ENCODE peak calls at places on chromosomes 13 and 19, in five cellular contexts. One of them, this sample, is unnamed.

GRCh38 chr13:45718063-45718462 is 15.9 kb downstream of the CBY2 start:
- DNase-seq in IMR-90: peak; percentile 14
- DNase-seq in esophagus squamous epithelium: no peak
- DNase-seq in upper lobe of left lung: no peak
- DNase-seq in adrenal gland: no peak
- DNase-seq in this sample: no peak

GRCh38 chr19:17909017-17909732 is 23.6 kb upstream of the CCDC124 start:
- DNase-seq in adrenal gland: no peak
- DNase-seq in IMR-90: no peak
- DNase-seq in upper lobe of left lung: no peak
- DNase-seq in esophagus squamous epithelium: no peak
- DNase-seq in this sample: no peak

GRCh38 chr19:35269425-35270117 is 809 bp downstream of the USF2 start:
- DNase-seq in esophagus squamous epithelium: no peak
- DNase-seq in upper lobe of left lung: peak; percentile 95
- DNase-seq in IMR-90: peak; percentile 75
- DNase-seq in adrenal gland: peak; percentile 89
- DNase-seq in this sample: peak; percentile 91

GRCh38 chr13:32205426-32206096 is 109.6 kb downstream of the ZAR1L start:
- DNase-seq in esophagus squamous epithelium: no peak
- DNase-seq in IMR-90: peak; percentile 46
- DNase-seq in upper lobe of left lung: no peak
- DNase-seq in adrenal gland: no peak
- DNase-seq in this sample: no peak

GRCh38 chr13:21031594-21031993 is 29.8 kb downstream of the LATS2 start:
- DNase-seq in IMR-90: no peak
- DNase-seq in upper lobe of left lung: no peak
- DNase-seq in adrenal gland: no peak
- DNase-seq in esophagus squamous epithelium: no peak
- DNase-seq in this sample: no peak

GRCh38 chr13:84574851-84575250 is 692.6 kb upstream of the SLITRK1 start:
- DNase-seq in IMR-90: peak; percentile 16
- DNase-seq in esophagus squamous epithelium: no peak
- DNase-seq in adrenal gland: no peak
- DNase-seq in upper lobe of left lung: no peak
- DNase-seq in this sample: no peak

GRCh38 chr19:54168174-54168917 is 4.6 kb downstream of the TMC4 start:
- DNase-seq in IMR-90: peak; percentile 73
- DNase-seq in upper lobe of left lung: peak; percentile 98
- DNase-seq in esophagus squamous epithelium: no peak
- DNase-seq in adrenal gland: peak; percentile 93
- DNase-seq in this sample: peak; percentile 96

GRCh38 chr13:109509154-109509905 is 277.1 kb downstream of the IRS2 start:
- DNase-seq in esophagus squamous epithelium: no peak
- DNase-seq in adrenal gland: no peak
- DNase-seq in IMR-90: peak; percentile 66
- DNase-seq in upper lobe of left lung: no peak
- DNase-seq in this sample: no peak

GRCh38 chr19:55459551-55459949 is 1.9 kb downstream of the ISOC2 start:
- DNase-seq in upper lobe of left lung: no peak
- DNase-seq in IMR-90: no peak
- DNase-seq in adrenal gland: no peak
- DNase-seq in esophagus squamous epithelium: no peak
- DNase-seq in this sample: no peak

GRCh38 chr19:35123573-35123972 is 8.0 kb downstream of the FXYD3 start:
- DNase-seq in esophagus squamous epithelium: no peak
- DNase-seq in upper lobe of left lung: no peak
- DNase-seq in IMR-90: no peak
- DNase-seq in adrenal gland: no peak
- DNase-seq in this sample: no peak

GRCh38 chr19:46975918-46976782 is 43.5 kb upstream of the NPAS1 start:
- DNase-seq in upper lobe of left lung: peak; percentile 86
- DNase-seq in esophagus squamous epithelium: no peak
- DNase-seq in adrenal gland: peak; percentile 97
- DNase-seq in IMR-90: peak; percentile 93
- DNase-seq in this sample: peak; percentile 93

GRCh38 chr13:98751397-98752110 is 918 bp downstream of the SLC15A1 start:
- DNase-seq in adrenal gland: no peak
- DNase-seq in upper lobe of left lung: peak; percentile 25
- DNase-seq in esophagus squamous epithelium: no peak
- DNase-seq in IMR-90: peak; percentile 5
- DNase-seq in this sample: no peak

GRCh38 chr19:21463449-21464105 is 41.8 kb upstream of the ZNF429 start:
- DNase-seq in adrenal gland: peak; percentile 57
- DNase-seq in esophagus squamous epithelium: no peak
- DNase-seq in IMR-90: no peak
- DNase-seq in upper lobe of left lung: no peak
- DNase-seq in this sample: peak; percentile 71

GRCh38 chr19:17627161-17627560 is 61.0 kb downstream of the UNC13A start:
- DNase-seq in upper lobe of left lung: no peak
- DNase-seq in adrenal gland: no peak
- DNase-seq in esophagus squamous epithelium: no peak
- DNase-seq in IMR-90: no peak
- DNase-seq in this sample: no peak

GRCh38 chr19:4077800-4078683 is 11.3 kb upstream of the ZBTB7A start:
- DNase-seq in adrenal gland: peak; percentile 74
- DNase-seq in esophagus squamous epithelium: no peak
- DNase-seq in IMR-90: no peak
- DNase-seq in upper lobe of left lung: peak; percentile 86
- DNase-seq in this sample: peak; percentile 79

GRCh38 chr13:47499358-47500150 is 501.5 kb downstream of the SUCLA2 start:
- DNase-seq in adrenal gland: no peak
- DNase-seq in upper lobe of left lung: no peak
- DNase-seq in esophagus squamous epithelium: no peak
- DNase-seq in IMR-90: peak; percentile 95
- DNase-seq in this sample: no peak

GRCh38 chr13:26051231-26052135 is at the start of gene SHISA2:
- DNase-seq in IMR-90: peak; percentile 31
- DNase-seq in adrenal gland: no peak
- DNase-seq in esophagus squamous epithelium: no peak
- DNase-seq in upper lobe of left lung: peak; percentile 88
- DNase-seq in this sample: peak; percentile 37

GRCh38 chr13:105502193-105502592 is 1033.3 kb downstream of the EFNB2 start:
- DNase-seq in IMR-90: no peak
- DNase-seq in esophagus squamous epithelium: no peak
- DNase-seq in upper lobe of left lung: no peak
- DNase-seq in adrenal gland: no peak
- DNase-seq in this sample: no peak

GRCh38 chr19:10372698-10373097 is 7.7 kb downstream of the TYK2 start:
- DNase-seq in IMR-90: no peak
- DNase-seq in upper lobe of left lung: no peak
- DNase-seq in esophagus squamous epithelium: no peak
- DNase-seq in adrenal gland: no peak
- DNase-seq in this sample: no peak

GRCh38 chr19:50333235-50333736 is 4.1 kb upstream of the KCNC3 start:
- DNase-seq in adrenal gland: peak; percentile 76
- DNase-seq in upper lobe of left lung: peak; percentile 97
- DNase-seq in IMR-90: peak; percentile 67
- DNase-seq in esophagus squamous epithelium: peak; percentile 52
- DNase-seq in this sample: peak; percentile 44

GRCh38 chr13:75415720-75416119 is 66.2 kb downstream of the TBC1D4 start:
- DNase-seq in upper lobe of left lung: no peak
- DNase-seq in IMR-90: peak; percentile 89
- DNase-seq in adrenal gland: no peak
- DNase-seq in esophagus squamous epithelium: no peak
- DNase-seq in this sample: no peak

GRCh38 chr19:52138614-52139290 is 986 bp downstream of the ZNF616 start:
- DNase-seq in upper lobe of left lung: peak; percentile 22
- DNase-seq in IMR-90: peak; percentile 19
- DNase-seq in adrenal gland: peak; percentile 55
- DNase-seq in esophagus squamous epithelium: no peak
- DNase-seq in this sample: peak; percentile 51

GRCh38 chr19:52142001-52142595 is 2.4 kb upstream of the ZNF616 start:
- DNase-seq in adrenal gland: no peak
- DNase-seq in esophagus squamous epithelium: no peak
- DNase-seq in IMR-90: no peak
- DNase-seq in upper lobe of left lung: no peak
- DNase-seq in this sample: no peak

GRCh38 chr19:52140077-52140710 is 456 bp upstream of the ZNF616 start:
- DNase-seq in IMR-90: no peak
- DNase-seq in upper lobe of left lung: no peak
- DNase-seq in adrenal gland: no peak
- DNase-seq in esophagus squamous epithelium: no peak
- DNase-seq in this sample: no peak

DNA sequence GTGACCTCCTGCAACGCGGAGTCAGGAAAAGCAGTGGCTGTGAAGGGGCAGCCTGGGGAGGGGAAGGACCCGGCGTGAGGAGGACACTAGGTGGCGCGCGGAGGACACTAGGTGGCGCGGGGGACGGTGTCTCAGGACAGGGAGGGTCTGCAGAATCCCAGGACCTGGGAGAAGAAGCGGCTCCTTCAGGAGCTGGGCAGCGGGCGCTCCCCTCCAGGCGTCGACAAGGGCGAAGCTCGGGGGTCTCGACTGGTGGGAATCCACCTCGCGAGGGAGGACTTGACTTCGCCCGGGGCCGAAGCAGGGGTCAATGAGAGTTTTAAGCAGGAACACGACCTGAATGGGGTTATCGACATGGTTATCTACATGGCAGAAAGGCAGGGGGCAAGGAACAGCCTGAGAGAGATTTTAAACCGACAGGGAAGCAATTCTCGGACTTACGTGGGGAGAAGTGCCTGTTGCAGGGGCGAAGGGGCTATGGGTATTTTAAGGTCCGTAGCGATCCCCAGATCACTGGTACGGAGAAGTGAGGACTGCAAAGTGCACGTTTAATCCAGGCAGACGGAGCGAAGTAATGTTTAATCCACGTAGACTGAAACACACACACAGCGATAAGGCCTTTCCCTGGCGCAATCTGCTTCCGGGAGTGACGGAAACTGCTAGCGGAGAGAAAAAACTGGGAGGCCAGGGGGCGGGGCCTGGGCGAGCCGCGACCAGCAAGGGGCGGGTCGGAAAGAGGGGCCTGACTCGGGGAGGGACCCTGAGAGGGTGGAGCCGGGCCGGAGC is at the start of gene ZNF616:
- DNase-seq in upper lobe of left lung: peak; percentile 99
- DNase-seq in adrenal gland: peak; percentile 99
- DNase-seq in IMR-90: peak; percentile 91
- DNase-seq in esophagus squamous epithelium: peak; percentile 82
- DNase-seq in this sample: peak; percentile 98
- TF ChIP-seq POLR2A in upper lobe of left lung: peak; percentile 24
- TF ChIP-seq POLR2A in adrenal gland: peak; percentile 84
- TF ChIP-seq POLR2A in IMR-90: peak; percentile 83
- TF ChIP-seq POLR2A in esophagus squamous epithelium: no peak
- TF ChIP-seq POLR2A in this sample: peak; percentile 76

GRCh38 chr13:41827507-41828213 is 133.2 kb downstream of the VWA8 start:
- DNase-seq in IMR-90: peak; percentile 94
- DNase-seq in adrenal gland: peak; percentile 68
- DNase-seq in upper lobe of left lung: no peak
- DNase-seq in esophagus squamous epithelium: no peak
- DNase-seq in this sample: peak; percentile 32
- H3K4me3 ChIP-seq in IMR-90: no peak overlapping the region
- H3K4me3 ChIP-seq in adrenal gland: no peak overlapping the region
- H3K4me3 ChIP-seq in upper lobe of left lung: no peak overlapping the region
- H3K4me3 ChIP-seq in esophagus squamous epithelium: no peak overlapping the region
- H3K4me3 ChIP-seq in this sample: no peak overlapping the region

GRCh38 chr19:48965033-48965805 is at the start of gene FTL:
- DNase-seq in adrenal gland: peak; percentile 98
- DNase-seq in upper lobe of left lung: peak; percentile 99
- DNase-seq in esophagus squamous epithelium: peak; percentile 90
- DNase-seq in IMR-90: peak; percentile 94
- DNase-seq in this sample: peak; percentile 98
- TF ChIP-seq POLR2A in adrenal gland: peak; percentile 100
- TF ChIP-seq POLR2A in upper lobe of left lung: peak; percentile 97
- TF ChIP-seq POLR2A in esophagus squamous epithelium: no peak
- TF ChIP-seq POLR2A in IMR-90: peak; percentile 99
- TF ChIP-seq POLR2A in this sample: peak; percentile 100

GRCh38 chr13:97496511-97496910 is 62.5 kb downstream of the RAP2A start:
- DNase-seq in adrenal gland: no peak
- DNase-seq in upper lobe of left lung: no peak
- DNase-seq in esophagus squamous epithelium: no peak
- DNase-seq in IMR-90: no peak
- DNase-seq in this sample: no peak
- H3K4me3 ChIP-seq in adrenal gland: no peak overlapping the region
- H3K4me3 ChIP-seq in upper lobe of left lung: no peak overlapping the region
- H3K4me3 ChIP-seq in esophagus squamous epithelium: no peak overlapping the region
- H3K4me3 ChIP-seq in IMR-90: no peak overlapping the region
- H3K4me3 ChIP-seq in this sample: no peak overlapping the region

GRCh38 chr19:43532962-43533545 is at the start of gene ZNF575:
- DNase-seq in esophagus squamous epithelium: peak; percentile 75
- DNase-seq in adrenal gland: peak; percentile 93
- DNase-seq in upper lobe of left lung: peak; percentile 96
- DNase-seq in IMR-90: peak; percentile 95
- DNase-seq in this sample: peak; percentile 88
- TF ChIP-seq POLR2A in esophagus squamous epithelium: no peak
- TF ChIP-seq POLR2A in adrenal gland: no peak
- TF ChIP-seq POLR2A in upper lobe of left lung: no peak
- TF ChIP-seq POLR2A in IMR-90: no peak
- TF ChIP-seq POLR2A in this sample: no peak

GRCh38 chr13:23966691-23967615 is 69.7 kb upstream of the C1QTNF9B start:
- DNase-seq in IMR-90: peak; percentile 15
- DNase-seq in upper lobe of left lung: no peak
- DNase-seq in esophagus squamous epithelium: no peak
- DNase-seq in adrenal gland: no peak
- DNase-seq in this sample: no peak

GRCh38 chr13:23963184-23963931 is 66.1 kb upstream of the C1QTNF9B start:
- DNase-seq in upper lobe of left lung: no peak
- DNase-seq in adrenal gland: no peak
- DNase-seq in esophagus squamous epithelium: no peak
- DNase-seq in IMR-90: no peak
- DNase-seq in this sample: no peak

GRCh38 chr13:23965346-23965745 is 68.0 kb upstream of the C1QTNF9B start:
- DNase-seq in esophagus squamous epithelium: no peak
- DNase-seq in IMR-90: no peak
- DNase-seq in adrenal gland: no peak
- DNase-seq in upper lobe of left lung: no peak
- DNase-seq in this sample: no peak

GRCh38 chr13:23963947-23964346 is 66.6 kb upstream of the C1QTNF9B start:
- DNase-seq in esophagus squamous epithelium: no peak
- DNase-seq in IMR-90: peak; percentile 57
- DNase-seq in adrenal gland: no peak
- DNase-seq in upper lobe of left lung: no peak
- DNase-seq in this sample: no peak

DNA sequence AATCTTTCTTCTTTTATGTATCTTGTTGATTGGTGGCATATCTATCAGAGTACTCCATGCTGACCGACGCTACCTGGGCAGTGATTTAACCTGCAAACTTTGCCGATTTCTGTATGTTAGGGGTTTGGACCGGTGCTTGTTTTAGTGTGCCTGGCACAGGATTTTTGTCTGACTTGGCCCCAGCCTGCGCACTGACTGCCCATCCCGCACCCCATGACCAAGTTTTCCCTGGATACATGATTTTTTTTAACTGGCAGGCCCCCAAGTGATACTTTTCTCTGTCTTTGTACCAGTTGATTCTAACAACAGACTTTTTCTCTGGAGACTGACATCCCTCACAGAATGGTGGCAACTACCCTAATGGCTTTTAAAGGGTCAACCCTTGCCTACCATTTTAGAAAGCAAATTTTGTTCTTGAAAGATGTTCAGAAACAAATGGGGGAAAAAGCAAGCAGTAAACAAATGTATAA is 69.0 kb upstream of the C1QTNF9B start:
- DNase-seq in IMR-90: no peak
- DNase-seq in esophagus squamous epithelium: no peak
- DNase-seq in adrenal gland: no peak
- DNase-seq in upper lobe of left lung: no peak
- DNase-seq in this sample: no peak
- H3K4me3 ChIP-seq in IMR-90: no peak overlapping the region
- H3K4me3 ChIP-seq in esophagus squamous epithelium: no peak overlapping the region
- H3K4me3 ChIP-seq in adrenal gland: no peak overlapping the region
- H3K4me3 ChIP-seq in upper lobe of left lung: peak overlapping the region; percentile 31
- H3K4me3 ChIP-seq in this sample: peak overlapping the region; percentile 2